ENCODE peak calls at places on chromosomes 12 and 14, in six cellular contexts. S, K, V, R, W and A are unnamed samples.

GRCh38 chr14:77543637-77544334 is 45.2 kb upstream of the ISM2 start:
- DNase-seq in S (no peak), V (no peak), W (no peak), R (no peak), K (no peak), A (no peak)

GRCh38 chr12:75481774-75482173 is 1.2 kb downstream of the GLIPR1 start:
- DNase-seq in S (peak), K (no peak), W (no peak), V (no peak), R (no peak), A (no peak)

GRCh38 chr12:104858611-104859010 is 99.5 kb downstream of the SLC41A2 start:
- DNase-seq in K (no peak), W (no peak), S (no peak), V (no peak), R (no peak), A (no peak)

GRCh38 chr14:64112859-64113258 is 181.3 kb downstream of the ESR2 start:
- DNase-seq in K (no peak), W (peak), V (no peak), R (no peak), S (no peak), A (no peak)

GRCh38 chr12:94148841-94149780 is 734 bp downstream of the PLXNC1 start:
- DNase-seq in V (peak), S (peak), R (peak), W (peak), K (no peak), A (no peak)

GRCh38 chr14:34069854-34070582 is 119.1 kb upstream of the EGLN3 start:
- DNase-seq in V (no peak), W (no peak), K (no peak), R (no peak), S (no peak), A (no peak)

GRCh38 chr14:57871487-57872080 is 5.7 kb upstream of the SLC35F4 start:
- DNase-seq in V (peak), K (no peak), R (peak), S (peak), W (no peak), A (no peak)

GRCh38 chr14:100372357-100373048 is 49.4 kb downstream of the SLC25A47 start:
- DNase-seq in W (no peak), V (no peak), R (no peak), K (no peak), S (peak), A (no peak)

GRCh38 chr12:31567029-31567428 is 23.9 kb downstream of the DENND5B start:
- DNase-seq in V (no peak), R (no peak), S (no peak), W (no peak), K (no peak), A (no peak)

GRCh38 chr12:95265765-95266164 is 48.2 kb downstream of the VEZT start:
- DNase-seq in R (no peak), V (no peak), K (no peak), S (no peak), W (no peak), A (no peak)

GRCh38 chr14:101575581-101575980 is 14.3 kb downstream of the DIO3 start:
- DNase-seq in S (no peak), K (no peak), R (no peak), W (no peak), V (no peak), A (no peak)

GRCh38 chr14:87002831-87003230 is 990.2 kb downstream of the GALC start:
- DNase-seq in W (no peak), S (peak), R (no peak), V (no peak), K (no peak), A (no peak)

GRCh38 chr14:88823968-88824313 is 510 bp upstream of the TTC8 start:
- DNase-seq in K (no peak), S (no peak), V (no peak), W (no peak), R (no peak), A (no peak)

GRCh38 chr14:60257862-60258261 is 8.8 kb downstream of the PPM1A start:
- DNase-seq in K (no peak), W (no peak), R (no peak), V (no peak), S (no peak), A (no peak)

GRCh38 chr12:180445-180844 is 33.5 kb downstream of the SLC6A12 start:
- DNase-seq in W (no peak), K (no peak), R (peak), S (no peak), V (peak), A (no peak)

GRCh38 chr12:102953221-102953620 is 4.3 kb upstream of the ASCL1 start:
- DNase-seq in W (no peak), S (no peak), V (no peak), R (no peak), K (no peak), A (no peak)

GRCh38 chr12:122793685-122794106 is 19.3 kb downstream of the CCDC62 start:
- DNase-seq in W (no peak), S (peak), R (peak), K (no peak), V (peak), A (peak)

GRCh38 chr14:22887260-22887989 is 4.4 kb downstream of the REM2 start:
- DNase-seq in K (no peak), S (peak), V (peak), R (peak), W (no peak), A (no peak)

GRCh38 chr12:42119085-42119633 is 25.5 kb downstream of the GXYLT1 start:
- DNase-seq in R (no peak), W (no peak), V (no peak), K (peak), S (peak), A (no peak)

GRCh38 chr14:100526057-100526456 is 61.2 kb downstream of the BEGAIN start:
- DNase-seq in R (no peak), V (no peak), W (no peak), S (no peak), K (no peak), A (no peak)

GRCh38 chr12:47079365-47079893 is at the start of gene PCED1B:
- DNase-seq in K (no peak), W (peak), V (peak), R (peak), S (peak), A (no peak)

GRCh38 chr12:67268896-67269631 is at the start of gene CAND1:
- DNase-seq in R (peak), V (peak), W (peak), K (peak), S (peak), A (peak)
- TF ChIP-seq CTCF in R (no peak), V (peak), W (peak), K (no peak), S (no peak), A (no peak)

DNA sequence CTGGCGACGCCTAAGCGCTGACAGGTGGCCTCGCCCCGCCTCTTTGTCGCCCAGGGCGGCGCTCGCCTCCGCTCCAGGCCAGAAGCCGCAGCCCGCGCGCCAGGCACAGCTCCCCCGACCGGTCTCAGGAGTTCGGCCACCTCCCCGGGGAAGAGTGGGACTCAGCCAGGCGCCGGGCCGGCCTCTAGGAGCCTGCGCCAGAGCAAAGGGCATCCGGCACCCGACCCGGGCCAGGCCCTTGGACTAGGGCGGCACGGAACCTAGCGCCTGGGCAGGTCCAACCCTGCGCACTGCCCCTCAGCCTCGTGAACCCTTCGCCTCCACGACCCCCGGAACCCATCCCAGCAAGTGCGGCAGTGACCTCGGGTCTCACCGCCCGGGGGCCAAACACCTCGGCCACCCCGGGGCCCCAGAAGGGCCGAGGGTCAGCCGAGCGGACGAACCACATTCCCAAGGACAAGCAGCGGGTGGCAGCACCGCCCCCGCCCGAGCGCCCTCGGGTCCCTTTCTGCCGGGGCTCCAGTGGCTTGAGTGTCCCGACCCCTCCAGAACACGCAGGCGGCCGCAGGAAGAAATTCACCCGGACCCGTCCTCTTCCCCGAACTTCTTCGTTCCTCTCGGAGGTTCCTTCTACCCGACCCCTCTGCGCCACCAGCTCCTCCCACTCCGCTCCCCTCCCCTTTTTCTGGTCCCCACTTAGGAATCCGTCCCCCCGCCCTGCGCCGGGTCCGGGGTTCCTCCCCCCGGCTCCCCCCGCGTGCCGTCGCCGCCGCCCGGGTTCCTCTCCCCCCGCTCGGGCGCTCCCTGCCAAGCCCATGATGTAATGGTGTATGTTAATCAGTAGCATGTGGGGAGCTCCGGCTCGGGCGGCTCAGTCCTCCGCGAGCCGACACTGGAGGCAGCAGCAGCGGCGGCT is 1.4 kb upstream of the SAMD4A start:
- DNase-seq in K (peak), R (peak), V (peak), W (peak), S (peak), A (no peak)
- TF ChIP-seq CTCF in K (no peak), R (no peak), V (no peak), W (peak), S (no peak), A (no peak)

GRCh38 chr14:52263190-52263589 is 4.3 kb upstream of the PTGDR start:
- DNase-seq in K (no peak), R (no peak), V (no peak), S (no peak), W (no peak), A (no peak)
- TF ChIP-seq CTCF in K (no peak), R (no peak), V (no peak), S (no peak), W (no peak), A (no peak)

DNA sequence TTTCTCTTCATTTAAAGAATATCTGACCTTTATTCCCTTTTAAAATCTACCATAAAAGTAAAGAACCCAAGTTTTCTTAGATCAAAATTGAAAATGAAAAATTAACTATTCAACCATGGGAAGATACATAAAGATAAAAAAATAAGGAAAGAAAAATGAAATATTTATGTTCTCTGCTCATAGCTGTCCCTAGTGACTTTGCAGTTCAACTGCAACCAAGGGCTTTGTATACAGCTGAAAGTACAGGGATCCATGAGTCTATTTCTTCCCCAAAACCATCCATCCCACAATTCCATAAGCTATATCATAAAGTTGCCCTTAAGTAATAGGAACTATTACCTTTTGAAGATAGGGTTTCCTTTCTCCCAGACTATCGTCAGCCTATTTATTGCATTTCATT is 113.1 kb downstream of the ITPR2 start:
- DNase-seq in R (no peak), K (no peak), S (peak), W (no peak), V (no peak), A (no peak)
- TF ChIP-seq CTCF in R (no peak), K (peak), S (peak), W (no peak), V (no peak), A (peak)

GRCh38 chr14:93219103-93219726 is 12.2 kb downstream of the UBR7 start:
- DNase-seq in K (peak), S (peak), R (peak), V (peak), W (no peak), A (peak)
- TF ChIP-seq CTCF in K (peak), S (peak), R (peak), V (peak), W (peak), A (peak)

GRCh38 chr12:6383572-6384498 is at the start of gene LTBR:
- DNase-seq in W (peak), V (peak), S (peak), K (peak), R (no peak), A (no peak)
- TF ChIP-seq CTCF in W (peak), V (no peak), S (no peak), K (peak), R (no peak), A (no peak)

GRCh38 chr12:44248436-44248835 is 412.6 kb downstream of the TMEM117 start:
- DNase-seq in S (no peak), K (no peak), W (no peak), V (no peak), R (no peak), A (no peak)

GRCh38 chr12:44246481-44247105 is 410.7 kb downstream of the TMEM117 start:
- DNase-seq in S (no peak), W (no peak), V (no peak), R (no peak), K (no peak), A (no peak)

GRCh38 chr12:44253338-44253856 is 417.5 kb downstream of the TMEM117 start:
- DNase-seq in W (no peak), S (no peak), K (no peak), R (no peak), V (no peak), A (no peak)

GRCh38 chr12:44245932-44246331 is 410.1 kb downstream of the TMEM117 start:
- DNase-seq in V (no peak), S (no peak), K (no peak), W (no peak), R (no peak), A (no peak)

GRCh38 chr12:44247588-44247987 is 411.7 kb downstream of the TMEM117 start:
- DNase-seq in S (no peak), W (no peak), R (no peak), V (no peak), K (no peak), A (no peak)
- TF ChIP-seq CTCF in S (no peak), W (no peak), R (no peak), V (no peak), K (no peak), A (peak)